ENCODE peak calls at places on chromosomes 4 and X, in six cellular contexts. F, M, U, C, E and Y are unnamed samples. For H3K9me3 and H3K36me3, the result is how much of the 10 kb centered on the place peaks cover.

GRCh38 chr4:146548443-146548842 is 26.7 kb upstream of the SLC10A7 start:
- DNase-seq in F (no peak), M (no peak), U (no peak), C (no peak), E (no peak), Y (no peak)

GRCh38 chr4:109359040-109359646 is 56.7 kb upstream of the COL25A1 start:
- DNase-seq in F (no peak), M (no peak), U (no peak), C (no peak), E (peak), Y (no peak)

GRCh38 chr4:141524116-141524515 is 112.3 kb upstream of the IL15 start:
- DNase-seq in F (no peak), M (no peak), U (no peak), C (no peak), E (peak), Y (no peak)

GRCh38 chr4:85994576-85994975 is 365.3 kb downstream of the MAPK10 start:
- DNase-seq in F (no peak), M (no peak), U (no peak), C (no peak), E (no peak), Y (no peak)

GRCh38 chr4:182235016-182235415 is 8.2 kb upstream of the TENM3 start:
- DNase-seq in F (no peak), M (no peak), U (no peak), C (no peak), E (no peak), Y (no peak)

GRCh38 chrX:16876696-16877095 is 6.5 kb upstream of the RBBP7 start:
- DNase-seq in F (no peak), M (no peak), U (no peak), C (no peak), E (no peak), Y (no peak)

GRCh38 chrX:10414106-10414824 is 206.1 kb downstream of the MID1 start:
- DNase-seq in F (no peak), M (no peak), U (no peak), C (no peak), E (no peak), Y (no peak)

GRCh38 chrX:107729558-107730297 is 45.9 kb downstream of the TSC22D3 start:
- DNase-seq in F (peak), M (no peak), U (no peak), C (no peak), E (no peak), Y (no peak)

GRCh38 chrX:71282514-71283408 is 674 bp upstream of the NONO start:
- DNase-seq in F (no peak), M (peak), U (no peak), C (no peak), E (peak), Y (no peak)

GRCh38 chr4:24913099-24913445 is 230 bp upstream of the CCDC149 start:
- DNase-seq in F (no peak), M (no peak), U (no peak), C (no peak), E (no peak), Y (no peak)

GRCh38 chr4:150089732-150090131 is 11.5 kb downstream of the DCLK2 start:
- DNase-seq in F (no peak), M (no peak), U (no peak), C (no peak), E (peak), Y (no peak)

GRCh38 chrX:150486011-150486410 is 82.4 kb upstream of the MTM1 start:
- DNase-seq in F (peak), M (peak), U (peak), C (peak), E (peak), Y (peak)

GRCh38 chrX:29528281-29528680 is 687.1 kb upstream of the MAGEB2 start:
- DNase-seq in F (no peak), M (no peak), U (no peak), C (no peak), E (no peak), Y (no peak)

GRCh38 chr4:59553063-59553738 is 1646.9 kb upstream of the ADGRL3 start:
- DNase-seq in F (no peak), M (no peak), U (no peak), C (no peak), E (peak), Y (no peak)

GRCh38 chr4:61630548-61630947 is 430.4 kb downstream of the ADGRL3 start:
- DNase-seq in F (no peak), M (no peak), U (no peak), C (no peak), E (no peak), Y (no peak)

GRCh38 chrX:124406294-124407013 is 60.1 kb downstream of the SH2D1A start:
- DNase-seq in F (peak), M (peak), U (peak), C (no peak), E (peak), Y (peak)

GRCh38 chrX:154029439-154029838 is 9.7 kb upstream of the IRAK1 start:
- DNase-seq in F (no peak), M (no peak), U (no peak), C (no peak), E (no peak), Y (peak)

GRCh38 chr4:138097912-138098600 is 144.1 kb downstream of the SLC7A11 start:
- DNase-seq in F (peak), M (no peak), U (no peak), C (no peak), E (peak), Y (no peak)

GRCh38 chrX:154603438-154604430 is 15.3 kb downstream of the CTAG1B start:
- DNase-seq in F (peak), M (peak), U (no peak), C (no peak), E (peak), Y (peak)

GRCh38 chr4:84258905-84259830 is 239.9 kb downstream of the NKX6-1 start:
- DNase-seq in F (no peak), M (peak), U (no peak), C (no peak), E (peak), Y (no peak)

GRCh38 chr4:184157322-184157721 is 60.4 kb downstream of the ENPP6 start:
- DNase-seq in F (no peak), M (no peak), U (no peak), C (no peak), E (no peak), Y (no peak)

GRCh38 chr4:100842856-100843255 is 325.0 kb upstream of the EMCN start:
- DNase-seq in F (no peak), M (no peak), U (no peak), C (no peak), E (peak), Y (no peak)

GRCh38 chrX:94424456-94424855 is 750.5 kb downstream of the FAM133A start:
- DNase-seq in F (no peak), M (no peak), U (no peak), C (no peak), E (no peak), Y (no peak)

GRCh38 chr4:143424276-143424675 is 87.6 kb downstream of the GAB1 start:
- DNase-seq in F (no peak), M (no peak), U (no peak), C (no peak), E (peak), Y (no peak)

GRCh38 chr4:186192068-186192751 is 843 bp downstream of the CYP4V2 start:
- DNase-seq in F (peak), M (no peak), U (peak), C (peak), E (peak), Y (peak)

GRCh38 chr4:140935259-140935658 is 179.1 kb upstream of the TBC1D9 start:
- DNase-seq in F (peak), M (no peak), U (no peak), C (no peak), E (peak), Y (no peak)

GRCh38 chr4:118783887-118784286 is 52.0 kb downstream of the SEC24D start:
- DNase-seq in F (no peak), M (no peak), U (no peak), C (no peak), E (peak), Y (no peak)

GRCh38 chr4:184849184-184849583 is 23.4 kb upstream of the ACSL1 start:
- DNase-seq in F (no peak), M (no peak), U (no peak), C (no peak), E (no peak), Y (no peak)

GRCh38 chrX:153777261-153778090 is 3.4 kb upstream of the SRPK3 start:
- DNase-seq in F (no peak), M (no peak), U (no peak), C (peak), E (no peak), Y (no peak)

GRCh38 chr4:89142691-89143669 is 31.6 kb downstream of the TIGD2 start:
- DNase-seq in F (no peak), M (no peak), U (no peak), C (no peak), E (no peak), Y (no peak)

GRCh38 chrX:120790118-120790517 is 85.5 kb downstream of the CT47B1 start:
- DNase-seq in F (peak), M (peak), U (no peak), C (no peak), E (peak), Y (no peak)

GRCh38 chrX:84046403-84046984 is 141.5 kb downstream of the RPS6KA6 start:
- DNase-seq in F (peak), M (no peak), U (peak), C (no peak), E (no peak), Y (peak)

GRCh38 chrX:110293658-110294453 is 24.0 kb downstream of the AMMECR1 start:
- DNase-seq in F (no peak), M (no peak), U (no peak), C (no peak), E (no peak), Y (no peak)

GRCh38 chr4:138645289-138645688 is 370.3 kb upstream of the NOCT start:
- DNase-seq in F (no peak), M (no peak), U (no peak), C (no peak), E (peak), Y (no peak)

GRCh38 chr4:103443324-103443723 is 245.2 kb upstream of the CENPE start:
- DNase-seq in F (no peak), M (peak), U (no peak), C (no peak), E (no peak), Y (no peak)

GRCh38 chr4:93897559-93897958 is 69.0 kb downstream of the ATOH1 start:
- DNase-seq in F (no peak), M (peak), U (no peak), C (no peak), E (no peak), Y (no peak)

GRCh38 chr4:87120411-87121162 is 99.8 kb downstream of the KLHL8 start:
- DNase-seq in F (peak), M (no peak), U (no peak), C (peak), E (peak), Y (no peak)

GRCh38 chr4:75634281-75634680 is 4.0 kb upstream of the CDKL2 start:
- DNase-seq in F (no peak), M (no peak), U (no peak), C (no peak), E (peak), Y (no peak)

GRCh38 chrX:71995122-71995521 is 84.5 kb downstream of the NHSL2 start:
- DNase-seq in F (no peak), M (no peak), U (no peak), C (no peak), E (no peak), Y (no peak)

DNA sequence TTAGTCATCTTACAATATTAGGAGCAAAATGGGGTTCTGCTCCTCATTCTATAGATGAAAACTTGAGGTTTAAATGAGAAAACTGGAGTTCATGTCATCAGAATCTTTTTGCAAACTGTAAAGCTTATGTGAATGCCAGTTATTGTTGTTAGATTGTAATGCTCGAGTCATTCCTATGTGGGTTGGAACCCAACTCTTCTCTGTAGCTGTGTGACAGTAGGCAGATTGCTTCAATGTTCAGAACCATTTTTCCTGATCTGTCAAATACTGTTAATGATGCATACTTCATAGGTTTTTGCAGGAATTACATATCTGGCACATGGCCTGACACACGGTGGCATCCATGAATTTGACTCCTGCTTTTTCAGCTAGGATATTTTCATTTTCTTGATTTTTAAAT is 178.9 kb downstream of the RAPGEF2 start:
- DNase-seq in F (no peak), M (no peak), U (no peak), C (no peak), E (no peak), Y (no peak)
- H3K27ac ChIP-seq in F (no peak), M (no peak), U (no peak), C (peak), E (no peak), Y (no peak)

GRCh38 chrX:40107291-40108083 is 9.7 kb upstream of the BCOR start:
- DNase-seq in F (peak), M (peak), U (no peak), C (peak), E (no peak), Y (peak)

GRCh38 chrX:40104649-40105015 is 6.9 kb upstream of the BCOR start:
- DNase-seq in F (peak), M (no peak), U (no peak), C (peak), E (no peak), Y (no peak)

GRCh38 chrX:40105016-40105790 is 7.4 kb upstream of the BCOR start:
- DNase-seq in F (peak), M (no peak), U (no peak), C (peak), E (no peak), Y (no peak)

GRCh38 chrX:40106677-40107290 is 9.0 kb upstream of the BCOR start:
- DNase-seq in F (no peak), M (no peak), U (no peak), C (no peak), E (no peak), Y (no peak)

GRCh38 chrX:40105791-40106676 is 8.3 kb upstream of the BCOR start:
- DNase-seq in F (peak), M (no peak), U (peak), C (peak), E (no peak), Y (peak)
- H3K9me3 ChIP-seq in F (under half), M (under half), U (under half), C (under half), E (under half), Y (under half)

GRCh38 chr4:42123071-42123644 is 29.3 kb downstream of the BEND4 start:
- DNase-seq in F (no peak), M (no peak), U (no peak), C (no peak), E (no peak), Y (no peak)

GRCh38 chr4:42122237-42122636 is 30.2 kb downstream of the BEND4 start:
- DNase-seq in F (no peak), M (no peak), U (no peak), C (no peak), E (no peak), Y (no peak)

DNA sequence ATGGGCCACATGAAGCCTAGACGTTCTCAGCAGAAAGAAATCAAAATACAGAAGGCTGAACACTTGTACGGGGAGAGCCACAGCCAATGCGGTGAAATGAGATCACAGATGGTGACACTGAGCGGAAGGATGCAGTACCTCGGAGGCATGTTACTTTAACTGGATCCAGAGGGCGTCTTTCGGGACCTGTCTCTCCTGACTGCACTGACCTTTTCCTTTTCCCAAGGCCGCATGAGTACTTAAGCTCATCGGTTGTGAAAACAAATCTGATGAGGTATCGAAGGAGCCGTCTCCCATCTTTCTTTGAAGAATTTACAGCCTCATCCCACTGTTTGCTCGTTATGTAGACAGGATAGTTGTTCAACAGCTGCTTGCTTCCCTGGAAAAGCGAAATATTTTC is 32.5 kb downstream of the BEND4 start:
- DNase-seq in F (no peak), M (no peak), U (no peak), C (no peak), E (no peak), Y (no peak)
- H3K36me3 ChIP-seq in F (under half), M (under half), U (under half), C (under half), E (under half), Y (under half)

GRCh38 chr4:168844261-168845039 is 165.6 kb downstream of the CBR4 start:
- DNase-seq in F (no peak), M (no peak), U (no peak), C (no peak), E (peak), Y (no peak)
- H3K27ac ChIP-seq in F (peak), M (no peak), U (no peak), C (peak), E (peak), Y (no peak)

GRCh38 chr4:121156822-121157769 is 7.0 kb downstream of the TNIP3 start:
- DNase-seq in F (peak), M (no peak), U (peak), C (peak), E (peak), Y (peak)
- H3K9me3 ChIP-seq in F (under half), M (under half), U (under half), C (under half), E (under half), Y (under half)

GRCh38 chr4:40209401-40209800 is 12.6 kb downstream of the RHOH start:
- DNase-seq in F (no peak), M (no peak), U (no peak), C (no peak), E (no peak), Y (no peak)
- H3K36me3 ChIP-seq in F (under half), M (under half), U (under half), C (under half), E (under half), Y (under half)

GRCh38 chr4:6888506-6889071 is 21.0 kb upstream of the TBC1D14 start:
- DNase-seq in F (no peak), M (no peak), U (no peak), C (no peak), E (no peak), Y (no peak)
- H3K27ac ChIP-seq in F (no peak), M (no peak), U (no peak), C (no peak), E (no peak), Y (no peak)

DNA sequence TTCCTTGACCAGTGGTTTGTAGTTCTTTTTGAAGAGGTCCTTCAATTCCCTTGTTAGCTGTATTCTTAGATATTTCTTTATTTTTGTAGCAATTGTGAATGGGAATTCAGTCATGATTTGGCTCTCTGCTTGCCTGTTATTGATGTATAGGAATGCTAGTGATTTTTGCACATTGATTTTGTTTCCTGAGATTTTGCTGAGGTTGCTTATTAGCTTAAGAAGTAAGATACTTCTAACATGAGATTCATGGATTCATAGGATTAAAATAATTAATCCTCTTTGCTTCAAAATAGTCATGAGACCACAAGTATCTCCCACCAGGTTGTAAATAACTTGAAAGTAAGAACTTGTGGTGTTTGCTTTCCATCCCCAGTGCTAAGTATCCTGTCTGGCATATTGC is 308.9 kb downstream of the DTHD1 start:
- DNase-seq in F (no peak), M (no peak), U (no peak), C (no peak), E (no peak), Y (no peak)
- H3K9me3 ChIP-seq in F (under half), M (under half), U (under half), C (under half), E (under half), Y (under half)

GRCh38 chr4:121686265-121686664 is 10.5 kb downstream of the ANXA5 start:
- DNase-seq in F (no peak), M (no peak), U (no peak), C (no peak), E (no peak), Y (no peak)
- H3K36me3 ChIP-seq in F (under half), M (under half), U (under half), C (under half), E (half or more), Y (under half)